ENCODE peak calls at places on chromosomes 3 and 15, in ten cellular contexts. One of them, this sample, is unnamed.

GRCh38 chr15:51649659-51650521 is 27.3 kb upstream of the DMXL2 start:
- DNase-seq in AG04450: peak; percentile 50
- DNase-seq in lower leg skin: peak; percentile 56
- DNase-seq in CD8-positive, alpha-beta T cell: no peak
- DNase-seq in right atrium auricular region: no peak
- DNase-seq in left lung: no peak
- DNase-seq in cardiac muscle cell: peak; percentile 73
- DNase-seq in BJ: peak; percentile 35
- DNase-seq in pancreas: no peak
- DNase-seq in uterus: peak; percentile 61
- DNase-seq in this sample: peak; percentile 71

GRCh38 chr3:146953523-146954125 is 348.5 kb upstream of the PLSCR5 start:
- DNase-seq in AG04450: no peak
- DNase-seq in lower leg skin: no peak
- DNase-seq in CD8-positive, alpha-beta T cell: no peak
- DNase-seq in right atrium auricular region: no peak
- DNase-seq in left lung: no peak
- DNase-seq in cardiac muscle cell: no peak
- DNase-seq in BJ: no peak
- DNase-seq in pancreas: no peak
- DNase-seq in uterus: no peak
- DNase-seq in this sample: no peak

GRCh38 chr15:25763954-25764353 is 99.2 kb downstream of the ATP10A start:
- DNase-seq in AG04450: no peak
- DNase-seq in lower leg skin: no peak
- DNase-seq in CD8-positive, alpha-beta T cell: no peak
- DNase-seq in right atrium auricular region: peak; percentile 28
- DNase-seq in left lung: no peak
- DNase-seq in cardiac muscle cell: no peak
- DNase-seq in BJ: no peak
- DNase-seq in pancreas: no peak
- DNase-seq in uterus: no peak
- DNase-seq in this sample: no peak

GRCh38 chr3:146047485-146047884 is 113.5 kb downstream of the PLOD2 start:
- DNase-seq in AG04450: no peak
- DNase-seq in lower leg skin: no peak
- DNase-seq in CD8-positive, alpha-beta T cell: no peak
- DNase-seq in right atrium auricular region: no peak
- DNase-seq in left lung: no peak
- DNase-seq in cardiac muscle cell: no peak
- DNase-seq in BJ: no peak
- DNase-seq in pancreas: no peak
- DNase-seq in uterus: no peak
- DNase-seq in this sample: no peak

GRCh38 chr15:93130111-93130510 is 41.1 kb upstream of the RGMA start:
- DNase-seq in AG04450: no peak
- DNase-seq in lower leg skin: no peak
- DNase-seq in CD8-positive, alpha-beta T cell: no peak
- DNase-seq in right atrium auricular region: no peak
- DNase-seq in left lung: no peak
- DNase-seq in cardiac muscle cell: no peak
- DNase-seq in BJ: no peak
- DNase-seq in pancreas: no peak
- DNase-seq in uterus: no peak
- DNase-seq in this sample: no peak

GRCh38 chr15:70636540-70637165 is 126.7 kb downstream of the UACA start:
- DNase-seq in AG04450: no peak
- DNase-seq in lower leg skin: no peak
- DNase-seq in CD8-positive, alpha-beta T cell: no peak
- DNase-seq in right atrium auricular region: no peak
- DNase-seq in left lung: no peak
- DNase-seq in cardiac muscle cell: peak; percentile 14
- DNase-seq in BJ: no peak
- DNase-seq in pancreas: no peak
- DNase-seq in uterus: no peak
- DNase-seq in this sample: no peak

GRCh38 chr3:17154221-17154620 is 269.5 kb downstream of the PLCL2 start:
- DNase-seq in AG04450: no peak
- DNase-seq in lower leg skin: no peak
- DNase-seq in CD8-positive, alpha-beta T cell: no peak
- DNase-seq in right atrium auricular region: no peak
- DNase-seq in left lung: no peak
- DNase-seq in cardiac muscle cell: no peak
- DNase-seq in BJ: no peak
- DNase-seq in pancreas: no peak
- DNase-seq in uterus: no peak
- DNase-seq in this sample: no peak

GRCh38 chr3:190554197-190554596 is 40.3 kb downstream of the IL1RAP start:
- DNase-seq in AG04450: no peak
- DNase-seq in lower leg skin: no peak
- DNase-seq in CD8-positive, alpha-beta T cell: no peak
- DNase-seq in right atrium auricular region: no peak
- DNase-seq in left lung: no peak
- DNase-seq in cardiac muscle cell: no peak
- DNase-seq in BJ: no peak
- DNase-seq in pancreas: no peak
- DNase-seq in uterus: no peak
- DNase-seq in this sample: no peak

GRCh38 chr3:19229086-19229485 is 80.8 kb downstream of the KCNH8 start:
- DNase-seq in AG04450: no peak
- DNase-seq in lower leg skin: no peak
- DNase-seq in CD8-positive, alpha-beta T cell: no peak
- DNase-seq in right atrium auricular region: no peak
- DNase-seq in left lung: no peak
- DNase-seq in cardiac muscle cell: no peak
- DNase-seq in BJ: no peak
- DNase-seq in pancreas: no peak
- DNase-seq in uterus: no peak
- DNase-seq in this sample: no peak
- TF ChIP-seq CTCF in AG04450: no peak
- TF ChIP-seq CTCF in lower leg skin: no peak
- TF ChIP-seq CTCF in CD8-positive, alpha-beta T cell: no peak
- TF ChIP-seq CTCF in right atrium auricular region: no peak
- TF ChIP-seq CTCF in left lung: no peak
- TF ChIP-seq CTCF in cardiac muscle cell: no peak
- TF ChIP-seq CTCF in BJ: no peak
- TF ChIP-seq CTCF in pancreas: no peak
- TF ChIP-seq CTCF in uterus: no peak
- TF ChIP-seq CTCF in this sample: no peak

GRCh38 chr3:170484869-170485268 is 66.2 kb downstream of the CLDN11 start:
- DNase-seq in AG04450: no peak
- DNase-seq in lower leg skin: no peak
- DNase-seq in CD8-positive, alpha-beta T cell: no peak
- DNase-seq in right atrium auricular region: no peak
- DNase-seq in left lung: no peak
- DNase-seq in cardiac muscle cell: no peak
- DNase-seq in BJ: no peak
- DNase-seq in pancreas: no peak
- DNase-seq in uterus: no peak
- DNase-seq in this sample: no peak

GRCh38 chr3:170485696-170486095 is 67.0 kb downstream of the CLDN11 start:
- DNase-seq in AG04450: no peak
- DNase-seq in lower leg skin: no peak
- DNase-seq in CD8-positive, alpha-beta T cell: no peak
- DNase-seq in right atrium auricular region: no peak
- DNase-seq in left lung: no peak
- DNase-seq in cardiac muscle cell: no peak
- DNase-seq in BJ: no peak
- DNase-seq in pancreas: no peak
- DNase-seq in uterus: no peak
- DNase-seq in this sample: no peak

GRCh38 chr3:170482199-170482598 is 63.5 kb downstream of the CLDN11 start:
- DNase-seq in AG04450: no peak
- DNase-seq in lower leg skin: no peak
- DNase-seq in CD8-positive, alpha-beta T cell: no peak
- DNase-seq in right atrium auricular region: no peak
- DNase-seq in left lung: no peak
- DNase-seq in cardiac muscle cell: no peak
- DNase-seq in BJ: no peak
- DNase-seq in pancreas: no peak
- DNase-seq in uterus: no peak
- DNase-seq in this sample: no peak

GRCh38 chr3:170485294-170485693 is 66.6 kb downstream of the CLDN11 start:
- DNase-seq in AG04450: no peak
- DNase-seq in lower leg skin: no peak
- DNase-seq in CD8-positive, alpha-beta T cell: no peak
- DNase-seq in right atrium auricular region: no peak
- DNase-seq in left lung: no peak
- DNase-seq in cardiac muscle cell: no peak
- DNase-seq in BJ: no peak
- DNase-seq in pancreas: no peak
- DNase-seq in uterus: no peak
- DNase-seq in this sample: no peak

DNA sequence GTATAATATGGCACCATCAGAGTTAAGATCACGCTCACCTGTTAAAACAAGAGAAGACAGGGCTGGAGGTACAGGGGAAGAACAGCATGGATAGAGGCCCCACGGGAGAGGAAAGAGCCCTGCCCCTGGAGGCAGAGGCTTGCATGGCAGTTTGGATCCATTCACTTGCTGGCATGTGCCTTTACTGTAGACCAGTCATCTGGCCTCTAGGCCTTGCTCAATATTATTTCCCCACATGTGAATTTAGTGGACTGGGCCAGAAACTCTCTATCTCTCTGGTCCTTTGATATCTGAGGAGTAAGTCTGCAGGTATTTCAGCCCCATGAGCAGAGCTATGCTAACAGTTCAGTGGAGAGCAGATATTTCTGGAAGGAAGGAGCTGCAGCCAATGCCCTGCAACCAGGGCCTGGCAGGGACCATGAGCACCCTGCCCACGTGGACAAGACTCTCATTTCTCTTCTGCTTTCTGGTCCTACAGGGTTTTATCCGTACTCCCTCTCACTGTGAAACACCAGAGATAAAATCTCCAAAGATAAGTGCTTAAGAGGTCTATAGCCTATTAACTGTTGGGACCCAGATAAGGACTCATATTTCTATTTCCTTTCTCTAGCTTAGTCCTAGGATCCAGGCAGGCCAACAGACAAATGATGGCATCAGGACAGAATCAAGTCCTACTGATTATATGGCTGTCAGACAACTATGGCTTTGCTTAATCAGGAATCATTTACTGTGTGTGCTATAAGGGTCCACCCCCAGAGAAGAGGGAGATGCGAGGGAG is 65.0 kb downstream of the CLDN11 start:
- DNase-seq in AG04450: no peak
- DNase-seq in lower leg skin: no peak
- DNase-seq in CD8-positive, alpha-beta T cell: no peak
- DNase-seq in right atrium auricular region: no peak
- DNase-seq in left lung: no peak
- DNase-seq in cardiac muscle cell: no peak
- DNase-seq in BJ: no peak
- DNase-seq in pancreas: no peak
- DNase-seq in uterus: no peak
- DNase-seq in this sample: no peak
- TF ChIP-seq CTCF in AG04450: peak; percentile 23
- TF ChIP-seq CTCF in lower leg skin: no peak
- TF ChIP-seq CTCF in CD8-positive, alpha-beta T cell: no peak
- TF ChIP-seq CTCF in right atrium auricular region: no peak
- TF ChIP-seq CTCF in left lung: no peak
- TF ChIP-seq CTCF in cardiac muscle cell: peak; percentile 23
- TF ChIP-seq CTCF in BJ: peak; percentile 31
- TF ChIP-seq CTCF in pancreas: no peak
- TF ChIP-seq CTCF in uterus: no peak
- TF ChIP-seq CTCF in this sample: peak; percentile 56

DNA sequence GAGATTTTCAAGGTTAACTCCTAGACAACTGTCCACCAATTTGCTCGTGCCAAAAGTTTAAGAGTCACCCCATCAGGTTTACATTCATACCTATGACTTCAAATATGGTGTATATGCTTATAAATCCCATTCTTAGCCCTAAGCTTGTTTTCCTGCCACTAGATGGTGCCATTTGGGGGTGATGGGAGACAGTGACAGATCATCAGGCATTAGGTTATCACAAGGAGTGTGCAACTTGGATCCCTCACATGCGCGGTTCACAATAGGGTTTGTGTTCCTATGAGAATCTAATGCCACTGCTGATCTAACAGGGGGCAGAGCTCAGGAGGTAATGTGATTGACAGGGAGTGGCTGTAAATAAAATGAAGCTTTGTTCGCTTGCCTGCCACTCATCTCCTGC is 182.7 kb downstream of the CNTN6 start:
- DNase-seq in AG04450: no peak
- DNase-seq in lower leg skin: no peak
- DNase-seq in CD8-positive, alpha-beta T cell: no peak
- DNase-seq in right atrium auricular region: no peak
- DNase-seq in left lung: no peak
- DNase-seq in cardiac muscle cell: peak; percentile 10
- DNase-seq in BJ: no peak
- DNase-seq in pancreas: no peak
- DNase-seq in uterus: no peak
- DNase-seq in this sample: no peak
- TF ChIP-seq CTCF in AG04450: no peak
- TF ChIP-seq CTCF in lower leg skin: no peak
- TF ChIP-seq CTCF in CD8-positive, alpha-beta T cell: no peak
- TF ChIP-seq CTCF in right atrium auricular region: peak; percentile 16
- TF ChIP-seq CTCF in left lung: no peak
- TF ChIP-seq CTCF in cardiac muscle cell: no peak
- TF ChIP-seq CTCF in BJ: no peak
- TF ChIP-seq CTCF in pancreas: no peak
- TF ChIP-seq CTCF in uterus: no peak
- TF ChIP-seq CTCF in this sample: peak; percentile 10

GRCh38 chr3:49029563-49029884 is 326 bp upstream of the IMPDH2 start:
- DNase-seq in AG04450: no peak
- DNase-seq in lower leg skin: no peak
- DNase-seq in CD8-positive, alpha-beta T cell: no peak
- DNase-seq in right atrium auricular region: peak; percentile 61
- DNase-seq in left lung: no peak
- DNase-seq in cardiac muscle cell: no peak
- DNase-seq in BJ: no peak
- DNase-seq in pancreas: no peak
- DNase-seq in uterus: no peak
- DNase-seq in this sample: no peak

GRCh38 chr3:49028298-49028672 is 913 bp downstream of the IMPDH2 start:
- DNase-seq in AG04450: no peak
- DNase-seq in lower leg skin: no peak
- DNase-seq in CD8-positive, alpha-beta T cell: no peak
- DNase-seq in right atrium auricular region: no peak
- DNase-seq in left lung: no peak
- DNase-seq in cardiac muscle cell: no peak
- DNase-seq in BJ: no peak
- DNase-seq in pancreas: no peak
- DNase-seq in uterus: no peak
- DNase-seq in this sample: no peak

GRCh38 chr3:49027634-49028033 is 1.6 kb downstream of the IMPDH2 start:
- DNase-seq in AG04450: no peak
- DNase-seq in lower leg skin: no peak
- DNase-seq in CD8-positive, alpha-beta T cell: no peak
- DNase-seq in right atrium auricular region: no peak
- DNase-seq in left lung: no peak
- DNase-seq in cardiac muscle cell: no peak
- DNase-seq in BJ: no peak
- DNase-seq in pancreas: no peak
- DNase-seq in uterus: no peak
- DNase-seq in this sample: no peak

GRCh38 chr3:49030331-49030730 is 1.1 kb upstream of the IMPDH2 start:
- DNase-seq in AG04450: no peak
- DNase-seq in lower leg skin: no peak
- DNase-seq in CD8-positive, alpha-beta T cell: no peak
- DNase-seq in right atrium auricular region: no peak
- DNase-seq in left lung: no peak
- DNase-seq in cardiac muscle cell: no peak
- DNase-seq in BJ: no peak
- DNase-seq in pancreas: no peak
- DNase-seq in uterus: no peak
- DNase-seq in this sample: no peak

GRCh38 chr3:49028673-49029562 is at the start of gene IMPDH2:
- DNase-seq in AG04450: peak; percentile 81
- DNase-seq in lower leg skin: peak; percentile 90
- DNase-seq in CD8-positive, alpha-beta T cell: peak; percentile 86
- DNase-seq in right atrium auricular region: peak; percentile 94
- DNase-seq in left lung: peak; percentile 98
- DNase-seq in cardiac muscle cell: peak; percentile 96
- DNase-seq in BJ: peak; percentile 75
- DNase-seq in pancreas: peak; percentile 97
- DNase-seq in uterus: peak; percentile 92
- DNase-seq in this sample: peak; percentile 88
- TF ChIP-seq CTCF in AG04450: no peak
- TF ChIP-seq CTCF in lower leg skin: no peak
- TF ChIP-seq CTCF in CD8-positive, alpha-beta T cell: no peak
- TF ChIP-seq CTCF in right atrium auricular region: peak; percentile 31
- TF ChIP-seq CTCF in left lung: no peak
- TF ChIP-seq CTCF in cardiac muscle cell: no peak
- TF ChIP-seq CTCF in BJ: peak; percentile 12
- TF ChIP-seq CTCF in pancreas: no peak
- TF ChIP-seq CTCF in uterus: peak; percentile 28
- TF ChIP-seq CTCF in this sample: peak; percentile 24

This sample was measured in HFFc6.